ENCODE peak calls at places on chromosome 18, in eight cellular contexts. Y is stomach, E is GM12865, N is fibroblast of pulmonary artery, X is brain microvascular endothelial cell, L is HL-60, A is spleen, H is heart left ventricle. Z is an unnamed sample.
A peak's percentile ranks its signal among the peaks of the same experiment; 100 is the strongest.

GRCh38 chr18:10054366-10054765 is 140.6 kb downstream of the VAPA start:
- DNase-seq in Y (no peak), E (no peak), N (no peak), X (no peak), L (no peak), A (no peak), H (no peak), Z (no peak)

GRCh38 chr18:49813071-49813320 is 337 bp downstream of the ACAA2 start:
- DNase-seq in Y (peak; percentile 27), E (peak; percentile 66), N (peak; percentile 36), X (peak; percentile 16), L (no peak), A (peak; percentile 85), H (peak; percentile 54), Z (no peak)

GRCh38 chr18:395481-396250 is 104.8 kb downstream of the COLEC12 start:
- DNase-seq in Y (peak; percentile 33), E (no peak), N (peak; percentile 64), X (peak; percentile 77), L (no peak), A (no peak), H (no peak), Z (no peak)

GRCh38 chr18:6132751-6133368 is 237.5 kb upstream of the TMEM200C start:
- DNase-seq in Y (no peak), E (no peak), N (no peak), X (no peak), L (no peak), A (no peak), H (peak; percentile 50), Z (no peak)

GRCh38 chr18:78627546-78628315 is 351.9 kb upstream of the SALL3 start:
- DNase-seq in Y (no peak), E (no peak), N (no peak), X (no peak), L (no peak), A (no peak), H (no peak), Z (no peak)

GRCh38 chr18:76553715-76554603 is 58.9 kb upstream of the ZNF516 start:
- DNase-seq in Y (no peak), E (no peak), N (peak; percentile 38), X (no peak), L (peak; percentile 95), A (no peak), H (no peak), Z (no peak)

GRCh38 chr18:40249390-40250080 is 1705.5 kb upstream of the PIK3C3 start:
- DNase-seq in Y (no peak), E (no peak), N (no peak), X (no peak), L (no peak), A (no peak), H (no peak), Z (no peak)

GRCh38 chr18:61738488-61738887 is 154.3 kb downstream of the RNF152 start:
- DNase-seq in Y (no peak), E (no peak), N (peak; percentile 64), X (peak; percentile 42), L (peak; percentile 36), A (no peak), H (no peak), Z (no peak)

GRCh38 chr18:46035701-46036680 is 36.1 kb downstream of the PSTPIP2 start:
- DNase-seq in Y (no peak), E (no peak), N (peak; percentile 69), X (peak; percentile 56), L (no peak), A (no peak), H (no peak), Z (no peak)

GRCh38 chr18:9628984-9629383 is 14.6 kb upstream of the PPP4R1 start:
- DNase-seq in Y (no peak), E (no peak), N (no peak), X (no peak), L (no peak), A (no peak), H (no peak), Z (no peak)

GRCh38 chr18:28559511-28559910 is 382.6 kb upstream of the CDH2 start:
- DNase-seq in Y (no peak), E (no peak), N (peak; percentile 18), X (no peak), L (no peak), A (no peak), H (no peak), Z (no peak)

GRCh38 chr18:9707381-9708056 is 582 bp upstream of the RAB31 start:
- DNase-seq in Y (no peak), E (peak; percentile 43), N (peak; percentile 43), X (no peak), L (no peak), A (no peak), H (no peak), Z (no peak)

GRCh38 chr18:9354256-9354655 is 19.7 kb downstream of the TWSG1 start:
- DNase-seq in Y (no peak), E (peak; percentile 56), N (no peak), X (no peak), L (no peak), A (no peak), H (no peak), Z (no peak)

GRCh38 chr18:48622911-48623431 is 84.1 kb downstream of the CTIF start:
- DNase-seq in Y (no peak), E (peak; percentile 54), N (peak; percentile 49), X (peak; percentile 19), L (no peak), A (peak; percentile 63), H (no peak), Z (no peak)

GRCh38 chr18:46110406-46110805 is 6.2 kb downstream of the HAUS1 start:
- DNase-seq in Y (no peak), E (no peak), N (no peak), X (no peak), L (no peak), A (no peak), H (no peak), Z (no peak)

GRCh38 chr18:77068890-77069312 is 63.7 kb downstream of the MBP start:
- DNase-seq in Y (no peak), E (peak; percentile 43), N (no peak), X (no peak), L (no peak), A (peak; percentile 81), H (no peak), Z (no peak)

GRCh38 chr18:44880170-44880569 is 199.5 kb downstream of the SETBP1 start:
- DNase-seq in Y (no peak), E (no peak), N (peak; percentile 11), X (no peak), L (no peak), A (no peak), H (no peak), Z (no peak)

GRCh38 chr18:73577365-73577764 is 570.3 kb downstream of the FBXO15 start:
- DNase-seq in Y (no peak), E (no peak), N (peak; percentile 45), X (no peak), L (no peak), A (no peak), H (no peak), Z (peak; percentile 4)

GRCh38 chr18:10035306-10035991 is 121.6 kb downstream of the VAPA start:
- DNase-seq in Y (peak; percentile 37), E (no peak), N (no peak), X (no peak), L (no peak), A (no peak), H (no peak), Z (no peak)

GRCh38 chr18:48542513-48543181 is 3.8 kb downstream of the CTIF start:
- DNase-seq in Y (no peak), E (no peak), N (no peak), X (no peak), L (no peak), A (no peak), H (no peak), Z (no peak)

DNA sequence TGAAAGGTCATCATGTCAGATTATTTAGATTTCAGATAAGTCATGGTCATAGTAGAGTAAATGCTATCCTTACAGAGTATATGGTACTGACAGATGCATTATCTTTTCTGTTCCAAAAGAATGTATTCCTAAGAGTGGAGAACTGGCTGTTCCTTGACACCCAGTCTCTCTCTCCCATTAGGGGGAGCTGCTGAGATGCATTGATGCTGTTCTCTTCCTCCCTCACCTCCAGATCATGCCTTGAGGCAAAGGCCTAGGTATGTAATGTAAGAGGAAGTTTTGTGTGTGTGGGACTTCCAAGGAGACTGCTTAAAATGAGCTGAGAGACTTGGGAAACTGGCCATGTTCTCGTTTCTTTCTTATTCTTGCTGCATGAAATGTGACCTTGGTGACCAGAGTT is 979.5 kb upstream of the CELF4 start:
- DNase-seq in Y (no peak), E (peak; percentile 42), N (peak; percentile 2), X (no peak), L (no peak), A (no peak), H (no peak), Z (no peak)
- TF ChIP-seq CTCF in Y (no peak), E (peak; percentile 31), N (peak; percentile 19), X (no peak), L (peak; percentile 27), A (no peak), H (peak; percentile 21), Z (no peak)

DNA sequence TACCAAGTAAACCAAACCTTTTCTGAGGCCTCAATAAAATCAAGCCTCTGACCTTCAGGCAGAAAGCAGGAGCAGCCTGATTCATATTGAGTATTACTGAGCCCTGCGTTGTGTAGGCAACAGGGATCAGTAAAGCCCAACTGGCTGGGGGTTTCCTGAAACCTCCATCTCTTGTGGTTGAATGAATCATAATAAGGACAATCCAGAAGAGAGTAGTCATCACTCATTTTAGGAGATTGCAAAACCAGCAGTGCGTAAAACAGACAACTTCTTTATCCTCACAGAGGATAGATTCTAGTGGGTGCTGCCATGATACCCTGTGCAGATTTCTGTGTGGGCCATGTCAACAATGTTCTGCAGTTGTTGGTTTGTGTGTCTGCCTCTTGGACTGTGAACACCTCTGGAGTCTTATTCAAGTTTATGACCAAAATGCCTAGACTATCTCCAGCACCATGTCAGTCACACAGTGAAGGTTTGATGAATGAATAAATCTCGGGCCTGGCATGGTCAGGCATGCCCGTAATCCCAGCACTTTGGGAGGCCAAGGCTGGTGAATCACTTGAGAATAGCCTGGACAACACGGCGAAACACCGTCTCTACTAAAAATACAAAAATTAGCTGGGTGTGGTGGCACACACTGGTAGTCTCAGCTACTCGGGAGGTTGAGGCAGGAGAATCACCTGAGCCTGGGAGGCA is 51.8 kb upstream of the RAB27B start:
- DNase-seq in Y (no peak), E (peak; percentile 44), N (peak; percentile 99), X (peak; percentile 99), L (peak; percentile 1), A (no peak), H (no peak), Z (peak; percentile 97)
- H3K4me3 ChIP-seq in Y (no peak overlapping the region), E (no peak overlapping the region), N (no peak overlapping the region), X (no peak overlapping the region), L (no peak overlapping the region), A (no peak overlapping the region), H (no peak overlapping the region), Z (no peak overlapping the region)

GRCh38 chr18:63848159-63848558 is 39.3 kb upstream of the SERPINB2 start:
- DNase-seq in Y (no peak), E (peak; percentile 67), N (peak; percentile 73), X (peak; percentile 46), L (peak; percentile 55), A (no peak), H (no peak), Z (no peak)
- TF ChIP-seq CTCF in Y (no peak), E (peak; percentile 51), N (peak; percentile 79), X (peak; percentile 81), L (peak; percentile 85), A (no peak), H (peak; percentile 49), Z (peak; percentile 57)

DNA sequence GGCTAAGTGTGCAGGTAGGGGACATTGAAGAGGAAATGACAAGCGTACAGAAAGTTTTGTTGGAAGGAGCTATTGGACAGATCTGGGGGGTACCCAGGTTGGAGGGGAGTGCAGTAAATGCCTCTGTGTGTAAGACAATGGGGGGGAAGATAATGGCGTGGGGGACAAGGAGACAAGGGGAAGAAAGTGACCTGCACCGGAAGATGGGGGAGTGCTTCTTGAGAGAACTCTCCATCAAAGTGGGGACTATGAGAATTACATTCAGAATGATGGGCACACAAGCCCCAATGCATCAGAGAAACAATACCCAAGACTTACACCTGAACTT is 189.9 kb downstream of the ALPK2 start:
- DNase-seq in Y (no peak), E (no peak), N (no peak), X (no peak), L (no peak), A (no peak), H (no peak), Z (no peak)
- H3K4me3 ChIP-seq in Y (peak overlapping the region; percentile 20), E (no peak overlapping the region), N (peak overlapping the region; percentile 29), X (no peak overlapping the region), L (no peak overlapping the region), A (peak overlapping the region; percentile 8), H (peak overlapping the region; percentile 30), Z (peak overlapping the region; percentile 18)